ENCODE peak calls at places on chromosomes 4 and X, in six cellular contexts. C, Y, F, M, S and E are unnamed samples.

GRCh38 chr4:105659190-105659589 is 49.3 kb downstream of the INTS12 start:
- DNase-seq in C (no peak), Y (no peak), F (no peak), M (no peak), S (no peak), E (no peak)

GRCh38 chr4:38747629-38748028 is 35.2 kb downstream of the TLR10 start:
- DNase-seq in C (no peak), Y (no peak), F (no peak), M (no peak), S (no peak), E (no peak)

GRCh38 chrX:12686324-12686723 is 104.9 kb upstream of the PRPS2 start:
- DNase-seq in C (no peak), Y (no peak), F (no peak), M (peak; percentile 24), S (no peak), E (no peak)

GRCh38 chrX:42678133-42678532 is 99.8 kb downstream of the PPP1R2C start:
- DNase-seq in C (no peak), Y (peak; percentile 9), F (no peak), M (peak; percentile 15), S (peak; percentile 35), E (peak; percentile 0)

GRCh38 chrX:116417214-116417613 is 19.2 kb upstream of the SLC6A14 start:
- DNase-seq in C (no peak), Y (peak; percentile 26), F (peak; percentile 18), M (no peak), S (no peak), E (no peak)

GRCh38 chr4:103934178-103934789 is 214.5 kb upstream of the TACR3 start:
- DNase-seq in C (no peak), Y (peak; percentile 25), F (no peak), M (peak; percentile 52), S (peak; percentile 41), E (no peak)

GRCh38 chrX:103554687-103555417 is 30.5 kb upstream of the TCEAL4 start:
- DNase-seq in C (peak; percentile 41), Y (no peak), F (peak; percentile 51), M (peak; percentile 73), S (peak; percentile 32), E (no peak)

GRCh38 chr4:57465321-57466056 is 355.3 kb upstream of the IGFBP7 start:
- DNase-seq in C (no peak), Y (no peak), F (no peak), M (no peak), S (no peak), E (no peak)

GRCh38 chr4:128285085-128286023 is 2.3 kb downstream of the PGRMC2 start:
- DNase-seq in C (no peak), Y (no peak), F (no peak), M (no peak), S (peak; percentile 74), E (peak; percentile 42)

GRCh38 chr4:186190456-186191265 is 706 bp upstream of the CYP4V2 start:
- DNase-seq in C (peak; percentile 48), Y (no peak), F (peak; percentile 38), M (peak; percentile 46), S (peak; percentile 47), E (peak; percentile 72)

GRCh38 chr4:25500626-25501318 is 123.7 kb downstream of the ANAPC4 start:
- DNase-seq in C (no peak), Y (no peak), F (no peak), M (no peak), S (no peak), E (peak; percentile 1)

GRCh38 chr4:107616838-107617389 is 103.1 kb downstream of the PAPSS1 start:
- DNase-seq in C (no peak), Y (no peak), F (no peak), M (no peak), S (peak; percentile 8), E (no peak)

GRCh38 chr4:53520114-53520513 is 71.2 kb downstream of the LNX1 start:
- DNase-seq in C (no peak), Y (no peak), F (no peak), M (no peak), S (no peak), E (no peak)

GRCh38 chrX:40871385-40872082 is 136.2 kb upstream of the MED14 start:
- DNase-seq in C (no peak), Y (peak; percentile 61), F (no peak), M (no peak), S (no peak), E (no peak)

GRCh38 chr4:7649411-7649740 is 214.6 kb upstream of the PSAPL1 start:
- DNase-seq in C (no peak), Y (no peak), F (no peak), M (no peak), S (no peak), E (no peak)

GRCh38 chr4:155552180-155552579 is 114.5 kb upstream of the GUCY1A1 start:
- DNase-seq in C (no peak), Y (peak; percentile 55), F (no peak), M (no peak), S (no peak), E (no peak)

GRCh38 chr4:6032249-6033244 is 14.3 kb upstream of the C4orf50 start:
- DNase-seq in C (no peak), Y (no peak), F (no peak), M (no peak), S (no peak), E (no peak)

GRCh38 chr4:90317785-90318184 is 190.6 kb downstream of the CCSER1 start:
- DNase-seq in C (no peak), Y (peak; percentile 84), F (no peak), M (no peak), S (no peak), E (no peak)

GRCh38 chr4:124710253-124710849 is 2.2 kb downstream of the ANKRD50 start:
- DNase-seq in C (no peak), Y (peak; percentile 27), F (no peak), M (no peak), S (no peak), E (no peak)

GRCh38 chr4:124712417-124713212 is at the start of gene ANKRD50:
- DNase-seq in C (peak; percentile 95), Y (peak; percentile 89), F (peak; percentile 85), M (peak; percentile 94), S (peak; percentile 74), E (peak; percentile 96)

GRCh38 chr4:124711469-124712416 is 789 bp downstream of the ANKRD50 start:
- DNase-seq in C (peak; percentile 52), Y (peak; percentile 81), F (peak; percentile 27), M (peak; percentile 73), S (peak; percentile 70), E (peak; percentile 9)

GRCh38 chr4:124708517-124709300 is 3.8 kb downstream of the ANKRD50 start:
- DNase-seq in C (no peak), Y (no peak), F (no peak), M (no peak), S (no peak), E (no peak)

GRCh38 chr4:124710911-124711310 is 1.6 kb downstream of the ANKRD50 start:
- DNase-seq in C (peak; percentile 22), Y (peak; percentile 23), F (no peak), M (peak; percentile 23), S (peak; percentile 5), E (peak; percentile 25)
- H3K4me3 ChIP-seq in C (peak overlapping the region; percentile 84), Y (peak overlapping the region; percentile 78), F (peak overlapping the region; percentile 87), M (peak overlapping the region; percentile 84), S (no peak overlapping the region), E (peak overlapping the region; percentile 61)

DNA sequence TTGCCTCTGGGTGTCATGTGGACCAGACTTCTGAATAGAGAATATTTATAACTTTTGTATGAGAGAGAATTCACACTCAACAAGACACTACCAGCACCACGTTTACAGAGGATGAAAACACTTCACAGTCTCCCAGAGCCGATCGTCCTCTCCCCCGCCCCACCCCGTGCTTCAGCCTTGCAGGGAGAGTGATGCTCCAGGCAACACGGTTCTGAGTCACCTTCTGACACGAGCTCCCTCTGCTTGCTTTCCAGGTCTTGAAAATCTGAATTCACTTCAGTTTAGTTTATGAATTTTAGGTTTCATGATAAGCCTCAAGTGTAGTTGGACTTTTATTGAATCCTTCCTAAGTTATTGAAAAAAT is 59.8 kb downstream of the CPLX1 start:
- DNase-seq in C (peak; percentile 4), Y (peak; percentile 54), F (no peak), M (no peak), S (no peak), E (peak; percentile 47)
- H3K9me3 ChIP-seq in C (no peaks in the 10 kb centered on the region), Y (no peaks in the 10 kb centered on the region), F (no peaks in the 10 kb centered on the region), M (no peaks in the 10 kb centered on the region), S (no peaks in the 10 kb centered on the region), E (no peaks in the 10 kb centered on the region)

GRCh38 chr4:2507259-2507658 is 29.2 kb upstream of the FAM193A start:
- DNase-seq in C (no peak), Y (no peak), F (no peak), M (no peak), S (no peak), E (no peak)
- H3K36me3 ChIP-seq in C (no peaks in the 10 kb centered on the region), Y (peaks cover 16% of the 10 kb centered on the region), F (no peaks in the 10 kb centered on the region), M (no peaks in the 10 kb centered on the region), S (peaks cover 11% of the 10 kb centered on the region), E (peaks cover 5% of the 10 kb centered on the region)

DNA sequence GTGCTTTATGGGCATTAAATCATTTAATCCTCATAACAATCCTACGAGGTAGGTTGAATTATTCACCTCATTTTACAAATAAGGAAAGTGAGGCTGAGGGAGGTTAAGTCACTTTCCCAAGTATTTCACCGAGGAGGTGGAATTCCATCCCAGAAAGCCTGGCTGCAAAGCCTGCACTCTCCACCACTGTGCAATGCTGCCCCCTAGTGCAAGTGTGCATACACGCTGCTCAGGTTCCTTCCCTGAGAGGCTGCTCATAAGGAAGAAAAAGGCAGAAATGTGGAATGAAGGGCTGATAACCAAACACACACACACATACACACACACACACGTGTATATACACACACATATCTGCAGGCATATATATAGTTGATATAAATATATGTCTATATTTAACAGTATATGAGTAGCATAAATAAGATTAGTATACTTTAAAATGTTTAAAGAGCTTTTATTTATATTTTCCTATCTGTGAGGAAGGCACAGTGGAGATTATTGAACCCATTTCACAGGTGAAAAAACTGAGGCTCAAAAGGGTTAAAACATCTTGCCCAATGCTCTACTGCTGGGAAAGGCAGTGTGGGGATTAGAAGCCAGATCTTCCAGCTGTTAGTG is 714.5 kb upstream of the TENM3 start:
- DNase-seq in C (peak; percentile 63), Y (peak; percentile 43), F (no peak), M (peak; percentile 80), S (peak; percentile 84), E (peak; percentile 30)
- H3K4me3 ChIP-seq in C (no peak overlapping the region), Y (no peak overlapping the region), F (no peak overlapping the region), M (no peak overlapping the region), S (no peak overlapping the region), E (no peak overlapping the region)